ENCODE peak calls at places on chromosomes 7 and 10, in nine cellular contexts. Q is fibroblast of lung; Z is tibial nerve; U is body of pancreas; P is H1; R is fibroblast of the aortic adventitia; G is CD8-positive, alpha-beta T cell; H is foreskin fibroblast; M is IMR-90. W is an unnamed sample.

GRCh38 chr7:141481971-141482370 is 69.2 kb upstream of the AGK start:
- DNase-seq in H (no peak), Z (no peak), Q (no peak), R (no peak), U (no peak), P (no peak), M (no peak), G (no peak), W (no peak)

GRCh38 chr10:102170602-102171001 is 18.4 kb downstream of the NOLC1 start:
- DNase-seq in P (no peak), H (no peak), M (no peak), R (no peak), Z (no peak), U (no peak), G (no peak), Q (no peak), W (no peak)

GRCh38 chr10:101214446-101215396 is 14.5 kb downstream of the LBX1 start:
- DNase-seq in Z (peak), H (no peak), U (peak), R (peak), Q (peak), G (peak), M (peak), P (peak), W (no peak)

GRCh38 chr7:45150199-45150598 is 7.4 kb upstream of the RAMP3 start:
- DNase-seq in P (no peak), R (no peak), Q (no peak), Z (no peak), G (no peak), M (no peak), U (no peak), H (no peak), W (no peak)

GRCh38 chr10:48384699-48384982 is 78.2 kb downstream of the MAPK8 start:
- DNase-seq in Q (no peak), G (no peak), P (no peak), U (no peak), R (peak), Z (no peak), M (no peak), H (no peak), W (no peak)

GRCh38 chr7:128210590-128211570 is 30.2 kb upstream of the LEP start:
- DNase-seq in H (no peak), P (no peak), M (no peak), Z (no peak), R (no peak), Q (no peak), G (no peak), U (no peak), W (no peak)

GRCh38 chr10:15106352-15107013 is 9.3 kb downstream of the RPP38 start:
- DNase-seq in G (peak), U (peak), Z (peak), H (peak), M (peak), Q (peak), R (peak), P (peak), W (no peak)

GRCh38 chr7:16801111-16801542 is 3.7 kb downstream of the AGR2 start:
- DNase-seq in U (no peak), G (no peak), P (no peak), H (peak), R (peak), M (peak), Q (peak), Z (no peak), W (no peak)

GRCh38 chr10:76073524-76073923 is 642.1 kb downstream of the LRMDA start:
- DNase-seq in R (no peak), H (no peak), G (no peak), M (no peak), U (no peak), P (no peak), Z (no peak), Q (peak), W (no peak)

GRCh38 chr7:30974605-30975256 is 11.0 kb downstream of the GHRHR start:
- DNase-seq in R (peak), Z (peak), U (peak), Q (peak), P (peak), G (no peak), M (peak), H (no peak), W (peak)

GRCh38 chr10:36608251-36608650 is 517.1 kb upstream of the ANKRD30A start:
- DNase-seq in M (peak), Q (peak), P (no peak), Z (no peak), U (no peak), H (no peak), G (no peak), R (peak), W (no peak)

GRCh38 chr10:21724695-21725371 is 190.8 kb downstream of the MLLT10 start:
- DNase-seq in Z (peak), Q (peak), R (peak), P (no peak), U (peak), M (peak), H (peak), G (peak), W (no peak)

GRCh38 chr10:29618341-29619171 is 16.2 kb downstream of the SVIL start:
- DNase-seq in H (peak), U (peak), G (no peak), R (peak), P (no peak), Q (peak), M (peak), Z (no peak), W (no peak)

GRCh38 chr7:7858559-7858958 is 110.0 kb upstream of the GLCCI1 start:
- DNase-seq in U (no peak), Q (no peak), M (no peak), H (no peak), G (no peak), Z (no peak), R (no peak), P (no peak), W (no peak)

GRCh38 chr7:142063551-142064442 is 47.7 kb upstream of the MGAM2 start:
- DNase-seq in Q (no peak), Z (no peak), R (peak), P (no peak), M (no peak), H (no peak), U (no peak), G (no peak), W (no peak)

GRCh38 chr7:93551063-93551895 is 23.2 kb downstream of the CALCR start:
- DNase-seq in U (peak), Q (peak), P (no peak), R (peak), G (no peak), Z (no peak), M (peak), H (peak), W (no peak)

GRCh38 chr10:3096149-3096548 is 28.8 kb downstream of the PFKP start:
- DNase-seq in R (no peak), Q (peak), Z (no peak), G (no peak), U (no peak), P (no peak), H (no peak), M (no peak), W (no peak)

GRCh38 chr10:34768972-34769330 is 46.1 kb downstream of the PARD3 start:
- DNase-seq in U (no peak), P (no peak), G (no peak), H (no peak), Z (no peak), R (no peak), Q (no peak), M (no peak), W (no peak)

GRCh38 chr10:124745678-124746077 is 1.5 kb upstream of the FAM53B start:
- DNase-seq in P (no peak), G (no peak), R (peak), Q (peak), Z (peak), H (peak), U (peak), M (peak), W (no peak)

GRCh38 chr10:9635691-9636090 is 1382.0 kb upstream of the CELF2 start:
- DNase-seq in G (no peak), P (no peak), H (peak), Z (no peak), Q (peak), U (no peak), R (no peak), M (peak), W (no peak)

GRCh38 chr10:111078505-111079185 is 1.8 kb downstream of the ADRA2A start:
- DNase-seq in H (no peak), M (no peak), Z (no peak), G (no peak), R (no peak), Q (no peak), P (peak), U (no peak), W (no peak)

GRCh38 chr10:91163709-91164474 is 56.6 kb upstream of the PCGF5 start:
- DNase-seq in Z (peak), R (peak), U (peak), G (peak), H (peak), Q (peak), M (peak), P (peak), W (no peak)

GRCh38 chr7:111750168-111750715 is 187.9 kb upstream of the IMMP2L start:
- DNase-seq in G (no peak), H (no peak), Z (no peak), M (no peak), R (no peak), U (no peak), Q (no peak), P (no peak), W (no peak)

GRCh38 chr7:105677803-105678583 is 96.7 kb upstream of the EFCAB10 start:
- DNase-seq in Z (peak), P (no peak), U (peak), R (no peak), G (peak), Q (no peak), H (no peak), M (no peak), W (no peak)

GRCh38 chr10:3754727-3755439 is 30.1 kb downstream of the KLF6 start:
- DNase-seq in U (no peak), P (no peak), G (no peak), M (peak), Z (no peak), R (peak), Q (peak), H (peak), W (no peak)

GRCh38 chr7:1864126-1864940 is 194.3 kb downstream of the ELFN1 start:
- DNase-seq in R (no peak), P (no peak), H (no peak), U (no peak), Z (no peak), Q (no peak), M (no peak), G (no peak), W (no peak)

GRCh38 chr10:7159517-7159916 is 251.3 kb downstream of the SFMBT2 start:
- DNase-seq in Q (no peak), R (no peak), Z (no peak), U (no peak), H (no peak), P (no peak), G (no peak), M (no peak), W (no peak)

GRCh38 chr10:32489935-32490334 is 44.0 kb downstream of the CCDC7 start:
- DNase-seq in Q (peak), H (no peak), R (no peak), Z (no peak), M (peak), U (no peak), P (no peak), G (no peak), W (no peak)

GRCh38 chr7:500521-501420 is 18.9 kb downstream of the PDGFA start:
- DNase-seq in Z (no peak), U (no peak), P (no peak), Q (no peak), G (no peak), H (no peak), R (no peak), M (no peak), W (no peak)

GRCh38 chr10:69461327-69462025 is 10.2 kb downstream of the TSPAN15 start:
- DNase-seq in Q (no peak), R (no peak), G (no peak), U (peak), M (no peak), Z (no peak), H (no peak), P (no peak), W (no peak)

DNA sequence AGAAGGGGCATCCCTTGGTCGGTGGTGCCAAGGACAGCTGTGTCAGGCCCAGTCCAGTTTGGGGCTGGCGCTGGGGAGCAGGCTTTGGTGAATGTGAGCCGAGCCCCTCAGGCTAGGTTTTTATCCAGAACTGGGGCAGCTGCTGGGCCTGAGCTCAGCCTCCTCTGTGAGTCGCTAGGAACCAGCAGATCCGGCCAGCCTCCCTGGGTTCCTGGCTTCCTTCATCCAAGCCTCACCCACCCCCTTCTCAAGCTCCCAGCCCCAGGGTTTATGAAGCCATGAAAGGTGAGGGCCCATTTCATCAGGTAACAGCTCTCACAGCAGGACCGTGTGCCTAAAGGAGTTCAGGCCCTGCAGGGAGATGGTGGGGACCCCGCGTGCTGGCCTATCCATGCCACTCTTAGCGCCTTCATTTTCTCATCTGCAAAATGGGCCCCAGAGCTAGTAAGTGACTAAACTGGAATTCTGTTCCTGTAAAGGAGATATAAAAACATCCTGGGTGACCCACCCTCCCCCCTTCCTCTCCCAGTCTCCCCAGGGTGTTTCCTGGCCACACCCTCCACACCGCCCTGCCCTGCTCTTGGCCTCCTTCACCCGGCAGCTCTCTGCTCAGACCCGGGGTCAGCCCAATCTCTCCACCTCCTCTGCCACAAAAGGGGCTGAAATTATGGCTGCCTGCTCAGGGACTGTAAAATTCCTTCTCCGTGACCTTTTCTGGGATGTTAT is 70.8 kb downstream of the C10orf105 start:
- DNase-seq in G (no peak), U (no peak), P (no peak), R (no peak), Z (no peak), H (no peak), M (no peak), Q (no peak), W (no peak)
- H3K4me3 ChIP-seq in G (no peak), U (no peak), P (no peak), R (no peak), Z (no peak), H (no peak), M (no peak), Q (no peak), W (no peak)

DNA sequence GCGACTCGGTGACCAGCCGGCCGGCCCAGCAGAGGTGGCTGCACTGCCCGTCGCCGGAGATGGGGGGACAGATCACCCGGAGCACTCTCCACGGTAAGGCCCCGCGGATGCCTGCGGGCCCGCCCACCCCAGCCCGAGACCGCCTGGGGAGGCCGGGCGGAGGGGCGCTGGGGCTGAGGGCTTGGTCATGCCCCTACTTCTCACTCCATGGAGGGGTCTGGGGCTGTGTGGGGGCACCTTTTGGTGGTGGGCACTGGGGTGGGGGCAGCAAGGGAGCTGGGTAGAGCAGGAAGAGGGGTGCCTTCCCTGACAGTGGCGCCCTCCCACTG is 61.8 kb downstream of the NEURL1 start:
- DNase-seq in G (no peak), P (no peak), R (no peak), Q (no peak), H (no peak), Z (no peak), U (no peak), M (no peak), W (no peak)
- H3K4me3 ChIP-seq in G (no peak), P (peak), R (peak), Q (peak), H (peak), Z (peak), U (no peak), M (peak), W (peak)

GRCh38 chr7:149505551-149505950 is 7.9 kb upstream of the ZNF746 start:
- DNase-seq in G (no peak), M (no peak), P (no peak), U (no peak), R (no peak), Z (no peak), Q (no peak), H (no peak), W (no peak)

GRCh38 chr7:149509774-149510173 is 12.2 kb upstream of the ZNF746 start:
- DNase-seq in U (no peak), Z (no peak), Q (no peak), M (no peak), G (no peak), H (no peak), P (no peak), R (no peak), W (no peak)

DNA sequence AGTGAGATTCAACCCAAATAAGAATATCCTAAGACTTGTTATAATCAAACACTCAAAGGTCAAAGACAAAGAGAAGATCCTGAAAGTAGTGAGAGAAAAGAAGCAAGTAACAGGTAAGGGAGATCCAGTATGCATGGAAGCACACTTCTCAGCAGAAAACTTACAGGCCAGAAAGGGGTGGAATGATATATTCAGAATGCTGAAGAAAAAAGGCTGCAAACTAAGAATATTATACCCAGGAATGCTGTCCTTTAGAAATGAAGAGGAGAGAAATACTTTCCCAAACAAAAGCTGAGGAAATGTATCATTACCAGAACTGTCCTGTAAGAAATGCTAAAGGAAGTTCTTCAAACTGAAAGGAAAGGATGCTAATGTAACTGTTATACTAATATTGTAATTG is 12.6 kb upstream of the ZNF746 start:
- DNase-seq in P (no peak), R (no peak), Z (no peak), U (no peak), M (no peak), H (no peak), G (no peak), Q (no peak), W (no peak)
- H3K4me3 ChIP-seq in P (no peak), R (no peak), Z (no peak), U (no peak), M (no peak), H (no peak), G (no peak), Q (no peak), W (no peak)

DNA sequence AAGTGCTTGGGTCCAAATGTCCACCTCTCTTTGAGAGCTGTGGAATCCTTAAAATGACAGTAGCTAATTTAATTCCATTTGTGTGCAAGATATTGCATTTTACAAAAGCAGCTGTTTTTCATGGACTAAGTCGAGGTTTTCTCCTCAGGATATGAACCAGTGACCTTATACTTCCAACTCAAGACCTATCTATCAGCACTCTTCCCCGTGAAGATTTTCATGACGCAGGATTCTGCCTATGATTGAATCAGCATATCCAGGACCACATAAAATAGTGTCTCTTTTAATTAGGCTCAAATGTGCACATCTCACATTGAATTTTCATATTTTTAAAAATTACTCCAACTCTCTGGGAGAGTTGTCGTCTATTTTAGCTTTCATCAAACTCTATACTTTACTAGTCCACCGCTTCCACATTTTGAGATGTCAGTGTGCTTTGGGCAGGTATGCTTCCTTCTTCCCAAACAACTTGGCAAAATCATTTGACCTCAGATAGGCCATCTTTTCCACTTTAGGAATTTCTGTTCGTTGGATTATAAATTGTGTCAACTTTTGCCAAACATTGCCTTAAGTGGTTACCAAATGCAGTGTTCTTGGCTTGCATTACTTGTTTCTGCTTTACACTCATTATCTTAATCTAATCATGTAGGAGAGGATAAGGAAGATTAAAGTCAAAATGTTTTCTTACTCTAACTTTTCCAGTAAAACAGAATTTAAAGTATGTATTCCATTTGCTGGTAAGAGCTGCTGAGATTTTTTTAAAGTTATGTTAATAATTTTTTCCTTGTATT is 39.4 kb downstream of the SEMA3A start:
- DNase-seq in M (no peak), G (no peak), Q (peak), U (no peak), P (no peak), Z (no peak), H (no peak), R (peak), W (no peak)
- H3K4me3 ChIP-seq in M (no peak), G (no peak), Q (no peak), U (no peak), P (no peak), Z (no peak), H (no peak), R (no peak), W (no peak)

GRCh38 chr7:155276800-155277375 is 20.8 kb upstream of the INSIG1 start:
- DNase-seq in G (no peak), Q (no peak), U (peak), Z (no peak), P (no peak), R (no peak), H (no peak), M (no peak), W (no peak)

GRCh38 chr7:155279787-155280445 is 17.8 kb upstream of the INSIG1 start:
- DNase-seq in H (no peak), M (no peak), Q (no peak), G (no peak), U (no peak), R (no peak), P (no peak), Z (no peak), W (no peak)

GRCh38 chr7:155277385-155277994 is 20.2 kb upstream of the INSIG1 start:
- DNase-seq in Q (peak), P (no peak), R (no peak), G (no peak), Z (no peak), M (no peak), U (no peak), H (no peak), W (no peak)

GRCh38 chr7:155280446-155281410 is 16.9 kb upstream of the INSIG1 start:
- DNase-seq in U (no peak), Q (no peak), G (no peak), R (no peak), P (no peak), H (no peak), Z (no peak), M (no peak), W (no peak)

GRCh38 chr7:155278921-155279320 is 18.8 kb upstream of the INSIG1 start:
- DNase-seq in Q (no peak), G (no peak), P (no peak), M (no peak), H (no peak), Z (no peak), U (no peak), R (no peak), W (no peak)
- H3K4me3 ChIP-seq in Q (no peak), G (no peak), P (no peak), M (no peak), H (no peak), Z (no peak), U (no peak), R (no peak), W (no peak)